ENCODE peak calls at places on chromosomes 3 and 15, in ten cellular contexts. One of them, this sample, is unnamed.

GRCh38 chr15:90382305-90382704 is 5.7 kb upstream of the IQGAP1 start:
- DNase-seq in NCI-H1105 treated with DMSO at 0.1 percent for 48 hours: no peak
- DNase-seq in Peyer's patch: no peak
- DNase-seq in GOT3: no peak
- DNase-seq in GM12865: no peak
- DNase-seq in stimulated activated CD4-positive, alpha-beta T cell treated with anti-CD3 and anti-CD28 coated beads, Interleukin-15, amount 100 ng/mL, for 48 hours: no peak
- DNase-seq in progenitor cell of endocrine pancreas: no peak
- DNase-seq in choroid plexus epithelial cell: no peak
- DNase-seq in AML-193: no peak
- DNase-seq in glutamatergic neuron: no peak
- DNase-seq in this sample: no peak

GRCh38 chr15:101614761-101615160 is 37.4 kb downstream of the TM2D3 start:
- DNase-seq in NCI-H1105 treated with DMSO at 0.1 percent for 48 hours: no peak
- DNase-seq in Peyer's patch: no peak
- DNase-seq in GOT3: no peak
- DNase-seq in GM12865: no peak
- DNase-seq in stimulated activated CD4-positive, alpha-beta T cell treated with anti-CD3 and anti-CD28 coated beads, Interleukin-15, amount 100 ng/mL, for 48 hours: no peak
- DNase-seq in progenitor cell of endocrine pancreas: no peak
- DNase-seq in choroid plexus epithelial cell: no peak
- DNase-seq in AML-193: no peak
- DNase-seq in glutamatergic neuron: peak
- DNase-seq in this sample: no peak

GRCh38 chr3:175258763-175259162 is 399.6 kb downstream of the NAALADL2 start:
- DNase-seq in NCI-H1105 treated with DMSO at 0.1 percent for 48 hours: no peak
- DNase-seq in Peyer's patch: no peak
- DNase-seq in GOT3: no peak
- DNase-seq in GM12865: no peak
- DNase-seq in stimulated activated CD4-positive, alpha-beta T cell treated with anti-CD3 and anti-CD28 coated beads, Interleukin-15, amount 100 ng/mL, for 48 hours: no peak
- DNase-seq in progenitor cell of endocrine pancreas: no peak
- DNase-seq in choroid plexus epithelial cell: peak
- DNase-seq in AML-193: no peak
- DNase-seq in glutamatergic neuron: no peak
- DNase-seq in this sample: no peak

GRCh38 chr3:129560931-129561594 is 18.1 kb downstream of the H1-8 start:
- DNase-seq in NCI-H1105 treated with DMSO at 0.1 percent for 48 hours: no peak
- DNase-seq in Peyer's patch: no peak
- DNase-seq in GOT3: no peak
- DNase-seq in GM12865: no peak
- DNase-seq in stimulated activated CD4-positive, alpha-beta T cell treated with anti-CD3 and anti-CD28 coated beads, Interleukin-15, amount 100 ng/mL, for 48 hours: no peak
- DNase-seq in progenitor cell of endocrine pancreas: no peak
- DNase-seq in choroid plexus epithelial cell: peak
- DNase-seq in AML-193: no peak
- DNase-seq in glutamatergic neuron: peak
- DNase-seq in this sample: no peak

GRCh38 chr3:115830764-115831395 is 207.6 kb downstream of the GAP43 start:
- DNase-seq in NCI-H1105 treated with DMSO at 0.1 percent for 48 hours: no peak
- DNase-seq in Peyer's patch: no peak
- DNase-seq in GOT3: no peak
- DNase-seq in GM12865: no peak
- DNase-seq in stimulated activated CD4-positive, alpha-beta T cell treated with anti-CD3 and anti-CD28 coated beads, Interleukin-15, amount 100 ng/mL, for 48 hours: no peak
- DNase-seq in progenitor cell of endocrine pancreas: no peak
- DNase-seq in choroid plexus epithelial cell: no peak
- DNase-seq in AML-193: no peak
- DNase-seq in glutamatergic neuron: no peak
- DNase-seq in this sample: no peak

GRCh38 chr3:157460253-157460652 is 23.6 kb downstream of the PTX3 start:
- DNase-seq in NCI-H1105 treated with DMSO at 0.1 percent for 48 hours: no peak
- DNase-seq in Peyer's patch: no peak
- DNase-seq in GOT3: no peak
- DNase-seq in GM12865: no peak
- DNase-seq in stimulated activated CD4-positive, alpha-beta T cell treated with anti-CD3 and anti-CD28 coated beads, Interleukin-15, amount 100 ng/mL, for 48 hours: no peak
- DNase-seq in progenitor cell of endocrine pancreas: no peak
- DNase-seq in choroid plexus epithelial cell: peak
- DNase-seq in AML-193: no peak
- DNase-seq in glutamatergic neuron: no peak
- DNase-seq in this sample: no peak

GRCh38 chr15:73885954-73886700 is 12.8 kb downstream of the TBC1D21 start:
- DNase-seq in NCI-H1105 treated with DMSO at 0.1 percent for 48 hours: no peak
- DNase-seq in Peyer's patch: no peak
- DNase-seq in GOT3: no peak
- DNase-seq in GM12865: no peak
- DNase-seq in stimulated activated CD4-positive, alpha-beta T cell treated with anti-CD3 and anti-CD28 coated beads, Interleukin-15, amount 100 ng/mL, for 48 hours: no peak
- DNase-seq in progenitor cell of endocrine pancreas: no peak
- DNase-seq in choroid plexus epithelial cell: no peak
- DNase-seq in AML-193: no peak
- DNase-seq in glutamatergic neuron: no peak
- DNase-seq in this sample: no peak

GRCh38 chr3:155664922-155665695 is 79.8 kb downstream of the PLCH1 start:
- DNase-seq in NCI-H1105 treated with DMSO at 0.1 percent for 48 hours: no peak
- DNase-seq in Peyer's patch: peak
- DNase-seq in GOT3: peak
- DNase-seq in GM12865: no peak
- DNase-seq in stimulated activated CD4-positive, alpha-beta T cell treated with anti-CD3 and anti-CD28 coated beads, Interleukin-15, amount 100 ng/mL, for 48 hours: no peak
- DNase-seq in progenitor cell of endocrine pancreas: no peak
- DNase-seq in choroid plexus epithelial cell: peak
- DNase-seq in AML-193: peak
- DNase-seq in glutamatergic neuron: no peak
- DNase-seq in this sample: no peak

GRCh38 chr15:59688383-59688887 is 685 bp downstream of the BNIP2 start:
- DNase-seq in NCI-H1105 treated with DMSO at 0.1 percent for 48 hours: peak
- DNase-seq in Peyer's patch: no peak
- DNase-seq in GOT3: no peak
- DNase-seq in GM12865: peak
- DNase-seq in stimulated activated CD4-positive, alpha-beta T cell treated with anti-CD3 and anti-CD28 coated beads, Interleukin-15, amount 100 ng/mL, for 48 hours: no peak
- DNase-seq in progenitor cell of endocrine pancreas: no peak
- DNase-seq in choroid plexus epithelial cell: peak
- DNase-seq in AML-193: peak
- DNase-seq in glutamatergic neuron: no peak
- DNase-seq in this sample: no peak

GRCh38 chr3:190458040-190458439 is 8.3 kb upstream of the TMEM207 start:
- DNase-seq in NCI-H1105 treated with DMSO at 0.1 percent for 48 hours: no peak
- DNase-seq in Peyer's patch: no peak
- DNase-seq in GOT3: no peak
- DNase-seq in GM12865: no peak
- DNase-seq in stimulated activated CD4-positive, alpha-beta T cell treated with anti-CD3 and anti-CD28 coated beads, Interleukin-15, amount 100 ng/mL, for 48 hours: no peak
- DNase-seq in progenitor cell of endocrine pancreas: no peak
- DNase-seq in choroid plexus epithelial cell: peak
- DNase-seq in AML-193: peak
- DNase-seq in glutamatergic neuron: no peak
- DNase-seq in this sample: peak

GRCh38 chr15:43799209-43799944 is 643 bp downstream of the SERINC4 start:
- DNase-seq in NCI-H1105 treated with DMSO at 0.1 percent for 48 hours: no peak
- DNase-seq in Peyer's patch: no peak
- DNase-seq in GOT3: no peak
- DNase-seq in GM12865: peak
- DNase-seq in stimulated activated CD4-positive, alpha-beta T cell treated with anti-CD3 and anti-CD28 coated beads, Interleukin-15, amount 100 ng/mL, for 48 hours: no peak
- DNase-seq in progenitor cell of endocrine pancreas: no peak
- DNase-seq in choroid plexus epithelial cell: no peak
- DNase-seq in AML-193: no peak
- DNase-seq in glutamatergic neuron: no peak
- DNase-seq in this sample: no peak

GRCh38 chr15:62877276-62877857 is 165.2 kb upstream of the TPM1 start:
- DNase-seq in NCI-H1105 treated with DMSO at 0.1 percent for 48 hours: peak
- DNase-seq in Peyer's patch: no peak
- DNase-seq in GOT3: no peak
- DNase-seq in GM12865: no peak
- DNase-seq in stimulated activated CD4-positive, alpha-beta T cell treated with anti-CD3 and anti-CD28 coated beads, Interleukin-15, amount 100 ng/mL, for 48 hours: no peak
- DNase-seq in progenitor cell of endocrine pancreas: no peak
- DNase-seq in choroid plexus epithelial cell: no peak
- DNase-seq in AML-193: no peak
- DNase-seq in glutamatergic neuron: no peak
- DNase-seq in this sample: no peak

GRCh38 chr3:195885036-195885871 is 23.1 kb downstream of the TNK2 start:
- DNase-seq in NCI-H1105 treated with DMSO at 0.1 percent for 48 hours: no peak
- DNase-seq in Peyer's patch: peak
- DNase-seq in GOT3: no peak
- DNase-seq in GM12865: no peak
- DNase-seq in stimulated activated CD4-positive, alpha-beta T cell treated with anti-CD3 and anti-CD28 coated beads, Interleukin-15, amount 100 ng/mL, for 48 hours: no peak
- DNase-seq in progenitor cell of endocrine pancreas: no peak
- DNase-seq in choroid plexus epithelial cell: no peak
- DNase-seq in AML-193: no peak
- DNase-seq in glutamatergic neuron: no peak
- DNase-seq in this sample: no peak

GRCh38 chr3:58325525-58325992 is 7.1 kb upstream of the PXK start:
- DNase-seq in NCI-H1105 treated with DMSO at 0.1 percent for 48 hours: no peak
- DNase-seq in Peyer's patch: no peak
- DNase-seq in GOT3: no peak
- DNase-seq in GM12865: no peak
- DNase-seq in stimulated activated CD4-positive, alpha-beta T cell treated with anti-CD3 and anti-CD28 coated beads, Interleukin-15, amount 100 ng/mL, for 48 hours: no peak
- DNase-seq in progenitor cell of endocrine pancreas: no peak
- DNase-seq in choroid plexus epithelial cell: peak
- DNase-seq in AML-193: no peak
- DNase-seq in glutamatergic neuron: no peak
- DNase-seq in this sample: no peak

GRCh38 chr15:29089731-29090616 is 179.6 kb downstream of the NSMCE3 start:
- DNase-seq in NCI-H1105 treated with DMSO at 0.1 percent for 48 hours: no peak
- DNase-seq in Peyer's patch: peak
- DNase-seq in GOT3: no peak
- DNase-seq in GM12865: no peak
- DNase-seq in stimulated activated CD4-positive, alpha-beta T cell treated with anti-CD3 and anti-CD28 coated beads, Interleukin-15, amount 100 ng/mL, for 48 hours: no peak
- DNase-seq in progenitor cell of endocrine pancreas: no peak
- DNase-seq in choroid plexus epithelial cell: peak
- DNase-seq in AML-193: no peak
- DNase-seq in glutamatergic neuron: no peak
- DNase-seq in this sample: no peak

GRCh38 chr15:91723959-91724358 is 129.5 kb upstream of the SLCO3A1 start:
- DNase-seq in NCI-H1105 treated with DMSO at 0.1 percent for 48 hours: no peak
- DNase-seq in Peyer's patch: no peak
- DNase-seq in GOT3: no peak
- DNase-seq in GM12865: no peak
- DNase-seq in stimulated activated CD4-positive, alpha-beta T cell treated with anti-CD3 and anti-CD28 coated beads, Interleukin-15, amount 100 ng/mL, for 48 hours: no peak
- DNase-seq in progenitor cell of endocrine pancreas: no peak
- DNase-seq in choroid plexus epithelial cell: no peak
- DNase-seq in AML-193: no peak
- DNase-seq in glutamatergic neuron: no peak
- DNase-seq in this sample: no peak

GRCh38 chr3:188749010-188749617 is 422.7 kb upstream of the TPRG1 start:
- DNase-seq in NCI-H1105 treated with DMSO at 0.1 percent for 48 hours: no peak
- DNase-seq in Peyer's patch: no peak
- DNase-seq in GOT3: no peak
- DNase-seq in GM12865: peak
- DNase-seq in stimulated activated CD4-positive, alpha-beta T cell treated with anti-CD3 and anti-CD28 coated beads, Interleukin-15, amount 100 ng/mL, for 48 hours: no peak
- DNase-seq in progenitor cell of endocrine pancreas: no peak
- DNase-seq in choroid plexus epithelial cell: peak
- DNase-seq in AML-193: peak
- DNase-seq in glutamatergic neuron: no peak
- DNase-seq in this sample: peak

GRCh38 chr15:47908950-47909670 is 191.8 kb downstream of the SEMA6D start:
- DNase-seq in NCI-H1105 treated with DMSO at 0.1 percent for 48 hours: no peak
- DNase-seq in Peyer's patch: no peak
- DNase-seq in GOT3: no peak
- DNase-seq in GM12865: no peak
- DNase-seq in stimulated activated CD4-positive, alpha-beta T cell treated with anti-CD3 and anti-CD28 coated beads, Interleukin-15, amount 100 ng/mL, for 48 hours: no peak
- DNase-seq in progenitor cell of endocrine pancreas: no peak
- DNase-seq in choroid plexus epithelial cell: no peak
- DNase-seq in AML-193: no peak
- DNase-seq in glutamatergic neuron: no peak
- DNase-seq in this sample: peak

GRCh38 chr3:164470471-164470870 is 607.8 kb downstream of the SI start:
- DNase-seq in NCI-H1105 treated with DMSO at 0.1 percent for 48 hours: no peak
- DNase-seq in Peyer's patch: no peak
- DNase-seq in GOT3: no peak
- DNase-seq in GM12865: no peak
- DNase-seq in stimulated activated CD4-positive, alpha-beta T cell treated with anti-CD3 and anti-CD28 coated beads, Interleukin-15, amount 100 ng/mL, for 48 hours: no peak
- DNase-seq in progenitor cell of endocrine pancreas: no peak
- DNase-seq in choroid plexus epithelial cell: no peak
- DNase-seq in AML-193: no peak
- DNase-seq in glutamatergic neuron: no peak
- DNase-seq in this sample: no peak

GRCh38 chr3:143134446-143134845 is 14.9 kb downstream of the CHST2 start:
- DNase-seq in NCI-H1105 treated with DMSO at 0.1 percent for 48 hours: peak
- DNase-seq in Peyer's patch: no peak
- DNase-seq in GOT3: no peak
- DNase-seq in GM12865: no peak
- DNase-seq in stimulated activated CD4-positive, alpha-beta T cell treated with anti-CD3 and anti-CD28 coated beads, Interleukin-15, amount 100 ng/mL, for 48 hours: no peak
- DNase-seq in progenitor cell of endocrine pancreas: no peak
- DNase-seq in choroid plexus epithelial cell: peak
- DNase-seq in AML-193: no peak
- DNase-seq in glutamatergic neuron: no peak
- DNase-seq in this sample: no peak

GRCh38 chr3:185959609-185960517 is 22.0 kb upstream of the TRA2B start:
- DNase-seq in NCI-H1105 treated with DMSO at 0.1 percent for 48 hours: no peak
- DNase-seq in Peyer's patch: no peak
- DNase-seq in GOT3: peak
- DNase-seq in GM12865: no peak
- DNase-seq in stimulated activated CD4-positive, alpha-beta T cell treated with anti-CD3 and anti-CD28 coated beads, Interleukin-15, amount 100 ng/mL, for 48 hours: no peak
- DNase-seq in progenitor cell of endocrine pancreas: no peak
- DNase-seq in choroid plexus epithelial cell: peak
- DNase-seq in AML-193: peak
- DNase-seq in glutamatergic neuron: no peak
- DNase-seq in this sample: peak

GRCh38 chr3:174812172-174812862 is 46.8 kb upstream of the NAALADL2 start:
- DNase-seq in NCI-H1105 treated with DMSO at 0.1 percent for 48 hours: no peak
- DNase-seq in Peyer's patch: no peak
- DNase-seq in GOT3: no peak
- DNase-seq in GM12865: no peak
- DNase-seq in stimulated activated CD4-positive, alpha-beta T cell treated with anti-CD3 and anti-CD28 coated beads, Interleukin-15, amount 100 ng/mL, for 48 hours: no peak
- DNase-seq in progenitor cell of endocrine pancreas: no peak
- DNase-seq in choroid plexus epithelial cell: no peak
- DNase-seq in AML-193: no peak
- DNase-seq in glutamatergic neuron: no peak
- DNase-seq in this sample: no peak

GRCh38 chr15:32838338-32838737 is 120.5 kb downstream of the GREM1 start:
- DNase-seq in NCI-H1105 treated with DMSO at 0.1 percent for 48 hours: no peak
- DNase-seq in Peyer's patch: no peak
- DNase-seq in GOT3: no peak
- DNase-seq in GM12865: no peak
- DNase-seq in stimulated activated CD4-positive, alpha-beta T cell treated with anti-CD3 and anti-CD28 coated beads, Interleukin-15, amount 100 ng/mL, for 48 hours: no peak
- DNase-seq in progenitor cell of endocrine pancreas: no peak
- DNase-seq in choroid plexus epithelial cell: no peak
- DNase-seq in AML-193: no peak
- DNase-seq in glutamatergic neuron: no peak
- DNase-seq in this sample: no peak

GRCh38 chr3:174162550-174162949 is 696.6 kb upstream of the NAALADL2 start:
- DNase-seq in NCI-H1105 treated with DMSO at 0.1 percent for 48 hours: no peak
- DNase-seq in Peyer's patch: no peak
- DNase-seq in GOT3: no peak
- DNase-seq in GM12865: no peak
- DNase-seq in stimulated activated CD4-positive, alpha-beta T cell treated with anti-CD3 and anti-CD28 coated beads, Interleukin-15, amount 100 ng/mL, for 48 hours: no peak
- DNase-seq in progenitor cell of endocrine pancreas: no peak
- DNase-seq in choroid plexus epithelial cell: no peak
- DNase-seq in AML-193: no peak
- DNase-seq in glutamatergic neuron: no peak
- DNase-seq in this sample: no peak

GRCh38 chr3:158273646-158274045 is 163.8 kb downstream of the RSRC1 start:
- DNase-seq in NCI-H1105 treated with DMSO at 0.1 percent for 48 hours: no peak
- DNase-seq in Peyer's patch: no peak
- DNase-seq in GOT3: no peak
- DNase-seq in GM12865: no peak
- DNase-seq in stimulated activated CD4-positive, alpha-beta T cell treated with anti-CD3 and anti-CD28 coated beads, Interleukin-15, amount 100 ng/mL, for 48 hours: no peak
- DNase-seq in progenitor cell of endocrine pancreas: no peak
- DNase-seq in choroid plexus epithelial cell: peak
- DNase-seq in AML-193: no peak
- DNase-seq in glutamatergic neuron: no peak
- DNase-seq in this sample: no peak

GRCh38 chr3:24278526-24278925 is 216.1 kb downstream of the THRB start:
- DNase-seq in NCI-H1105 treated with DMSO at 0.1 percent for 48 hours: no peak
- DNase-seq in Peyer's patch: no peak
- DNase-seq in GOT3: no peak
- DNase-seq in GM12865: no peak
- DNase-seq in stimulated activated CD4-positive, alpha-beta T cell treated with anti-CD3 and anti-CD28 coated beads, Interleukin-15, amount 100 ng/mL, for 48 hours: no peak
- DNase-seq in progenitor cell of endocrine pancreas: no peak
- DNase-seq in choroid plexus epithelial cell: no peak
- DNase-seq in AML-193: no peak
- DNase-seq in glutamatergic neuron: no peak
- DNase-seq in this sample: no peak

GRCh38 chr3:50267280-50267913 is 1.6 kb upstream of the SEMA3B start:
- DNase-seq in NCI-H1105 treated with DMSO at 0.1 percent for 48 hours: no peak
- DNase-seq in Peyer's patch: peak
- DNase-seq in GOT3: no peak
- DNase-seq in GM12865: no peak
- DNase-seq in stimulated activated CD4-positive, alpha-beta T cell treated with anti-CD3 and anti-CD28 coated beads, Interleukin-15, amount 100 ng/mL, for 48 hours: no peak
- DNase-seq in progenitor cell of endocrine pancreas: no peak
- DNase-seq in choroid plexus epithelial cell: peak
- DNase-seq in AML-193: no peak
- DNase-seq in glutamatergic neuron: no peak
- DNase-seq in this sample: no peak

GRCh38 chr3:126986001-126986400 is 3.1 kb downstream of the PLXNA1 start:
- DNase-seq in NCI-H1105 treated with DMSO at 0.1 percent for 48 hours: peak
- DNase-seq in Peyer's patch: no peak
- DNase-seq in GOT3: no peak
- DNase-seq in GM12865: no peak
- DNase-seq in stimulated activated CD4-positive, alpha-beta T cell treated with anti-CD3 and anti-CD28 coated beads, Interleukin-15, amount 100 ng/mL, for 48 hours: no peak
- DNase-seq in progenitor cell of endocrine pancreas: no peak
- DNase-seq in choroid plexus epithelial cell: peak
- DNase-seq in AML-193: no peak
- DNase-seq in glutamatergic neuron: no peak
- DNase-seq in this sample: no peak